ENCODE peak calls at places on chromosomes 13 and 19, in four cellular contexts. One of them, this sample, is unnamed.

GRCh38 chr19:39413269-39413902 is 917 bp downstream of the PLEKHG2 start:
- DNase-seq in mesenchymal stem cell: peak; percentile 77
- DNase-seq in H1: peak; percentile 72
- DNase-seq in H9: no peak
- DNase-seq in this sample: no peak

GRCh38 chr13:108980237-108980636 is 350.8 kb downstream of the MYO16 start:
- DNase-seq in H9: no peak
- DNase-seq in mesenchymal stem cell: no peak
- DNase-seq in H1: no peak
- DNase-seq in this sample: no peak

GRCh38 chr13:114263590-114263989 is 17.8 kb upstream of the UPF3A start:
- DNase-seq in H9: no peak
- DNase-seq in H1: no peak
- DNase-seq in mesenchymal stem cell: no peak
- DNase-seq in this sample: no peak

GRCh38 chr13:49533011-49533410 is 37.3 kb downstream of the PHF11 start:
- DNase-seq in H9: no peak
- DNase-seq in H1: no peak
- DNase-seq in mesenchymal stem cell: no peak
- DNase-seq in this sample: no peak

GRCh38 chr13:110244926-110245325 is 62.0 kb downstream of the COL4A1 start:
- DNase-seq in H9: no peak
- DNase-seq in H1: peak; percentile 39
- DNase-seq in mesenchymal stem cell: no peak
- DNase-seq in this sample: no peak

GRCh38 chr13:91326156-91326555 is 21.3 kb upstream of the MIR17HG start:
- DNase-seq in H9: no peak
- DNase-seq in H1: no peak
- DNase-seq in mesenchymal stem cell: no peak
- DNase-seq in this sample: no peak

GRCh38 chr19:51703655-51704515 is 10.8 kb downstream of the SPACA6 start:
- DNase-seq in H1: peak; percentile 97
- DNase-seq in H9: peak; percentile 96
- DNase-seq in mesenchymal stem cell: peak; percentile 95
- DNase-seq in this sample: peak; percentile 92

GRCh38 chr19:47658431-47659383 is 49.8 kb downstream of the BICRA start:
- DNase-seq in H9: no peak
- DNase-seq in mesenchymal stem cell: no peak
- DNase-seq in H1: no peak
- DNase-seq in this sample: no peak

DNA sequence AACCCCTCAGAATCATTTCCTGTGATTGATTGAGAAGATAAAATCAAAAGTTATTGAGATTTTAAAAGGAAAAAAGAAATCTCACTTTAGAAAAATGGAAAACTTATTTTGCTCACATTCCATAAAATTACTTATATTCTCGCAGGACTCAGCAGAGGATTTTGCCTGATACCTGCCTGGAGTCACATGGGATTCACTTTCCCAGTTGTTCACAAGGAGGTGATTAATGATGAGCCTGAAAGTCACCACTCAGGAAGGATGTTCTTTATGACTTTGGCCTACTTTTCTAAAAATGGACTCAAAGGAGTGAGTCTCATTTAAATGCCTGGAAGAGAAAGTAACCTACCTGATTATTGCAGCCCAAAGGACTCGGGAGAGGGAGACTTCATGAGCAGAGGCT is 34.5 kb upstream of the FAM216B start:
- DNase-seq in H9: no peak
- DNase-seq in H1: no peak
- DNase-seq in mesenchymal stem cell: no peak
- DNase-seq in this sample: no peak
- H2BK15ac ChIP-seq in H9: no peak overlapping the region
- H2BK15ac ChIP-seq in H1: no peak overlapping the region
- H2BK15ac ChIP-seq in mesenchymal stem cell: no peak overlapping the region
- H2BK15ac ChIP-seq in this sample: no peak overlapping the region

DNA sequence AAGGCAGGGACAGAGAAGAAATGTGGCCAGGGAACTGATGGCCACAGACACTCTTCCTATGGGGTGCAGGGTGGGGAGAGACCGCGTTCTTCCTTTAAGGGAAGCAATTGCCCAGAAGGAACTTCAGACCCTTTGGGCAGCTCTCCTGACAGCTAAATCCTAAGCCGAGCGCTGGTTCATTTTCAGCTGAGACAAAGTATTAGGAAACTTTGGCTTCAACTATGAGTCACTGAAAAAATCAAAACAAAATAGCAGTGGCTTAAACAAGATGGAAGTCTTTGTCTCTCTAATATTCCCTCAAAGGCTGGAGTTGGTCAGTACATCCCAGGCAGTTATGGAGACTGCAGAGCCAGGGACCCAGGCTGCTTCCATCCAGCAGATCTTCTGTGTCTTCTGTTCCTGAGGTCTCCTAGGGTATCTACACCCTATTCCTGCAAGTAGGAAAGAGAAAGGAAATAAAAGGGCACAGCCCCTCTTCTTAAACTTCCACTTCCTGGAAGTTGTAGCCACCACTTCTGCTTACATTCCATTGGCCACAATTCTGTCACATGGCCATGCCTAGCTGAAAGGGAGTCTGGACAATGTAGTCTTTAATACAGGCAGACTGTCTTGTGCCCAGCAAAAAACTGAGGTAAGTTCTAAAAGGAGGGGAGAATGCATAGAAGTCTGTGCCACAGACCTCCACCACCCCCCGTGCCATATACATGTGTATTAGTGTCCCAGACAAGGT is 163.5 kb downstream of the KATNAL1 start:
- DNase-seq in H9: no peak
- DNase-seq in H1: no peak
- DNase-seq in mesenchymal stem cell: peak; percentile 88
- DNase-seq in this sample: no peak
- H2BK12ac ChIP-seq in H9: no peak overlapping the region
- H2BK12ac ChIP-seq in H1: no peak overlapping the region
- H2BK12ac ChIP-seq in mesenchymal stem cell: peak overlapping the region; percentile 96
- H2BK12ac ChIP-seq in this sample: no peak overlapping the region

DNA sequence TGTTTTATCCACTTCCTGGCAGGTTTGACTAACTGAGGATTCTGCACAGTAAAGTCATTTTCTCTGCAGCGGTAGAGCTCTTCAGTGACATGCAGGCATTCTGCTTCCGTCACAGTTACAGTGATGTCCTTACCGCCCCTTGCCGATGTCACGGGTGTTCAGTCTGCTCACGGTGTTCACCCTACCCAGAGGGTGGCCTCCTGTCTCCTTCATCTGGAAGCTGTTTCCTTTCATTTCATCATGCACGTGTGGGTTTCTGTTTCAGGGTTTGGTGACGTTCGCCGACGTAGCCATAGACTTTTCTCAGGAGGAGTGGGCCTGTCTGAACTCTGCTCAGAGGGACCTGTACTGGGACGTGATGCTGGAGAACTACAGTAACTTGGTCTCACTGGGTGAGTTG is 33.4 kb downstream of the ZNF331 start:
- DNase-seq in H9: no peak
- DNase-seq in mesenchymal stem cell: no peak
- DNase-seq in H1: no peak
- DNase-seq in this sample: no peak
- H3K27ac ChIP-seq in H9: no peak overlapping the region
- H3K27ac ChIP-seq in mesenchymal stem cell: no peak overlapping the region
- H3K27ac ChIP-seq in H1: no peak overlapping the region
- H3K27ac ChIP-seq in this sample: no peak overlapping the region

GRCh38 chr13:21066946-21067345 is 5.6 kb upstream of the LATS2 start:
- DNase-seq in H1: no peak
- DNase-seq in mesenchymal stem cell: no peak
- DNase-seq in H9: no peak
- DNase-seq in this sample: no peak

GRCh38 chr13:21067794-21068193 is 6.4 kb upstream of the LATS2 start:
- DNase-seq in mesenchymal stem cell: no peak
- DNase-seq in H9: no peak
- DNase-seq in H1: no peak
- DNase-seq in this sample: no peak

GRCh38 chr13:21071894-21072293 is 10.5 kb upstream of the LATS2 start:
- DNase-seq in mesenchymal stem cell: no peak
- DNase-seq in H1: no peak
- DNase-seq in H9: no peak
- DNase-seq in this sample: no peak

GRCh38 chr13:21071015-21071414 is 9.6 kb upstream of the LATS2 start:
- DNase-seq in mesenchymal stem cell: no peak
- DNase-seq in H9: no peak
- DNase-seq in H1: no peak
- DNase-seq in this sample: no peak

GRCh38 chr13:21069561-21070004 is 8.2 kb upstream of the LATS2 start:
- DNase-seq in H1: no peak
- DNase-seq in H9: no peak
- DNase-seq in mesenchymal stem cell: peak; percentile 97
- DNase-seq in this sample: no peak
- H2BK15ac ChIP-seq in H1: no peak overlapping the region
- H2BK15ac ChIP-seq in H9: no peak overlapping the region
- H2BK15ac ChIP-seq in mesenchymal stem cell: no peak overlapping the region
- H2BK15ac ChIP-seq in this sample: no peak overlapping the region

GRCh38 chr19:5829567-5830315 is 9.8 kb downstream of the FUT6 start:
- DNase-seq in H9: no peak
- DNase-seq in mesenchymal stem cell: no peak
- DNase-seq in H1: no peak
- DNase-seq in this sample: no peak
- H2BK12ac ChIP-seq in H9: no peak overlapping the region
- H2BK12ac ChIP-seq in mesenchymal stem cell: peak overlapping the region; percentile 85
- H2BK12ac ChIP-seq in H1: no peak overlapping the region
- H2BK12ac ChIP-seq in this sample: peak overlapping the region; percentile 24

GRCh38 chr19:35543280-35544109 is 1.9 kb upstream of the TMEM147 start:
- DNase-seq in H1: no peak
- DNase-seq in H9: no peak
- DNase-seq in mesenchymal stem cell: no peak
- DNase-seq in this sample: no peak

GRCh38 chr19:35546532-35546931 is 1.1 kb downstream of the TMEM147 start:
- DNase-seq in H9: no peak
- DNase-seq in mesenchymal stem cell: no peak
- DNase-seq in H1: no peak
- DNase-seq in this sample: no peak

GRCh38 chr19:35544110-35544802 is 1.2 kb upstream of the TMEM147 start:
- DNase-seq in mesenchymal stem cell: no peak
- DNase-seq in H9: no peak
- DNase-seq in H1: no peak
- DNase-seq in this sample: no peak

GRCh38 chr19:35545001-35545854 is at the start of gene TMEM147:
- DNase-seq in H1: peak; percentile 95
- DNase-seq in mesenchymal stem cell: peak; percentile 84
- DNase-seq in H9: peak; percentile 93
- DNase-seq in this sample: peak; percentile 81

DNA sequence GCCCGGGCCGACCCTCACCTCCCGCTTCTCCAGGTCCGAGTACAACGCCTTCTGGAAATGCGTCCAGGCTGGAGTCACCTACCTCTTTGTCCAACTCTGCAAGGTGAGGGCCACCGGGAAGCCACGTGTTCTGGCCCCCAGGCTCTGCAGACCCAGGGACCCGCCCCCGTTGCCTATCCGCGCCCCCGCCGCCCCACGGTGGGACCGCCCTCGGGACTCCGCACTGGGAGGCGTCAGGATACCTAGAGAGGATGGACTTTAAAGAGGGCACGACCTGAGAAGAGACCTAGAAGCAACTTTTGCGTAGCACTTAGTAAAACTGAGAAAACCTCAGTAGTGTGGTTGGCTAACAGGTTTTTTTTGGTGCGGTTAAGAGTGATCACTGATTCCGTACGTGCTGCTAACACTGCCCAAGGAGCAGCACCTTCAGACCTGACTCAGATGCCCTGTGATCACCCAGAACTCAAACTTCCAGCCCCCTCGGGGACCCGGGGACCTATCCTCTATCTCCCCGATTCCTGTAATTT is 492 bp downstream of the TMEM147 start:
- DNase-seq in H1: no peak
- DNase-seq in mesenchymal stem cell: peak; percentile 41
- DNase-seq in H9: no peak
- DNase-seq in this sample: no peak
- H3K27ac ChIP-seq in H1: peak overlapping the region; percentile 44
- H3K27ac ChIP-seq in mesenchymal stem cell: no peak overlapping the region
- H3K27ac ChIP-seq in H9: no peak overlapping the region
- H3K27ac ChIP-seq in this sample: no peak overlapping the region

GRCh38 chr13:97109841-97110492 is 112.2 kb upstream of the MBNL2 start:
- DNase-seq in mesenchymal stem cell: peak; percentile 89
- DNase-seq in H1: peak; percentile 92
- DNase-seq in H9: peak; percentile 81
- DNase-seq in this sample: peak; percentile 74

GRCh38 chr13:97107815-97108534 is 113.7 kb upstream of the OXGR1 start:
- DNase-seq in H1: no peak
- DNase-seq in H9: no peak
- DNase-seq in mesenchymal stem cell: no peak
- DNase-seq in this sample: no peak

GRCh38 chr13:97109256-97109655 is 112.9 kb upstream of the MBNL2 start:
- DNase-seq in H1: no peak
- DNase-seq in mesenchymal stem cell: no peak
- DNase-seq in H9: no peak
- DNase-seq in this sample: no peak

GRCh38 chr13:97106323-97106722 is 112.0 kb upstream of the OXGR1 start:
- DNase-seq in mesenchymal stem cell: no peak
- DNase-seq in H1: no peak
- DNase-seq in H9: no peak
- DNase-seq in this sample: no peak

DNA sequence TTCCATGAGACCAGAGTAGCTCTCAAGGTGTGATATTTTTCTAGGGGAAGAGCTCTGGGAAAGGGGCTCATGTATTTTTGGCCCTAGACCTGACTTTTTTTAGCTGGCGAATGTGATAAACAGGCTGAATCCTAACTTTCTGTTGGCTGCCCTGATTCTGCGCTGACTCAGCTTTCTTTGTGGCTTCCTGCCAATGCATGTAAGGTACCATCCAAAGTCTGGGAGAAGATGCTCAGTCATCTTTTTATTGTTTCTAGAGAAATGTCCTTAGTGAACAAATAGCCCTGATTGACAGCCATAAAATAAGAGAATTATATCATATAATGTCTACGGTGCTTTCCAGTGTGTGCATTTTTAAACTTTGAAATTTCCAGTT is 113.6 kb upstream of the MBNL2 start:
- DNase-seq in H9: no peak
- DNase-seq in mesenchymal stem cell: no peak
- DNase-seq in H1: no peak
- DNase-seq in this sample: no peak
- H2BK15ac ChIP-seq in H9: no peak overlapping the region
- H2BK15ac ChIP-seq in mesenchymal stem cell: no peak overlapping the region
- H2BK15ac ChIP-seq in H1: no peak overlapping the region
- H2BK15ac ChIP-seq in this sample: no peak overlapping the region

This sample was measured in neuronal stem cell.